ENCODE peak calls at places on chromosomes 1 and 21, in five cellular contexts. W is ecto neural progenitor cell; L is endothelial cell; J is stimulated activated CD8-positive, alpha-beta memory T cell treated with anti-CD3 and anti-CD28 coated beads, Interleukin-15, amount 100 ng/mL, for 24 hours; E is stimulated activated CD4-positive, alpha-beta T cell treated with anti-CD3 and anti-CD28 coated beads, Interleukin-2, amount 100 ng/mL, for 24 hours. I is an unnamed sample.

GRCh38 chr1:216621536-216621935 is 101.7 kb downstream of the ESRRG start:
- DNase-seq in W (no peak), L (no peak), J (no peak), E (no peak), I (no peak)

GRCh38 chr1:56278052-56278451 is 301.3 kb downstream of the PLPP3 start:
- DNase-seq in W (no peak), L (no peak), J (no peak), E (no peak), I (no peak)

GRCh38 chr1:63931468-63931867 is 157.7 kb downstream of the ROR1 start:
- DNase-seq in W (no peak), L (no peak), J (no peak), E (no peak), I (no peak)

GRCh38 chr1:28518000-28518744 is 12.3 kb downstream of the RCC1 start:
- DNase-seq in W (peak), L (peak), J (peak), E (peak), I (peak)

GRCh38 chr1:6109688-6110087 is 64.0 kb downstream of the KCNAB2 start:
- DNase-seq in W (no peak), L (no peak), J (no peak), E (no peak), I (no peak)

GRCh38 chr1:112544011-112544688 is 35.4 kb downstream of the WNT2B start:
- DNase-seq in W (no peak), L (no peak), J (no peak), E (no peak), I (no peak)

GRCh38 chr1:204254031-204254661 is 40.4 kb upstream of the GOLT1A start:
- DNase-seq in W (no peak), L (no peak), J (no peak), E (no peak), I (no peak)

GRCh38 chr21:42006765-42007164 is 3.4 kb downstream of the ZBTB21 start:
- DNase-seq in W (no peak), L (no peak), J (no peak), E (no peak), I (no peak)

GRCh38 chr1:82161651-82162238 is 361.0 kb downstream of the ADGRL2 start:
- DNase-seq in W (no peak), L (no peak), J (no peak), E (no peak), I (no peak)

GRCh38 chr1:222310830-222311229 is 237.1 kb downstream of the HHIPL2 start:
- DNase-seq in W (no peak), L (no peak), J (no peak), E (no peak), I (no peak)

GRCh38 chr1:111961773-111962565 is 27.5 kb downstream of the KCND3 start:
- DNase-seq in W (no peak), L (no peak), J (no peak), E (no peak), I (no peak)

GRCh38 chr1:172423336-172423735 is 2.9 kb downstream of the C1orf105 start:
- DNase-seq in W (no peak), L (no peak), J (no peak), E (no peak), I (no peak)

GRCh38 chr1:88661188-88661587 is 22.9 kb upstream of the PKN2 start:
- DNase-seq in W (no peak), L (no peak), J (no peak), E (no peak), I (no peak)

GRCh38 chr1:113507552-113508214 is 117.4 kb downstream of the MAGI3 start:
- DNase-seq in W (no peak), L (no peak), J (no peak), E (no peak), I (no peak)

GRCh38 chr1:30733520-30733919 is 10.1 kb upstream of the MATN1 start:
- DNase-seq in W (no peak), L (no peak), J (no peak), E (no peak), I (no peak)

GRCh38 chr21:31732891-31733520 is 1.1 kb upstream of the SCAF4 start:
- DNase-seq in W (peak), L (no peak), J (no peak), E (peak), I (no peak)

GRCh38 chr1:156440689-156441437 is 59.7 kb downstream of the MEF2D start:
- DNase-seq in W (no peak), L (no peak), J (no peak), E (no peak), I (no peak)

GRCh38 chr1:57839067-57839466 is 415.2 kb upstream of the DAB1 start:
- DNase-seq in W (no peak), L (no peak), J (no peak), E (no peak), I (no peak)